ENCODE peak calls at places on chromosomes 6 and 20, in six cellular contexts. P is heart left ventricle, H is BJ, A is tibial nerve, Z is IMR-90, W is PC-9. T is an unnamed sample.
A peak's percentile ranks its signal among the peaks of the same experiment; 100 is the strongest.

GRCh38 chr20:17697171-17697570 is 2.6 kb upstream of the BANF2 start:
- DNase-seq in W (no peak), H (no peak), P (no peak), A (no peak), Z (no peak), T (no peak)

GRCh38 chr20:38728911-38729642 is 4.8 kb downstream of the SLC32A1 start:
- DNase-seq in A (no peak), H (no peak), W (no peak), Z (no peak), P (no peak), T (peak; percentile 54)

GRCh38 chr20:50447817-50448216 is 62.4 kb upstream of the PTPN1 start:
- DNase-seq in Z (no peak), A (no peak), H (no peak), W (no peak), P (no peak), T (no peak)

GRCh38 chr20:13336308-13337089 is 115.4 kb downstream of the ISM1 start:
- DNase-seq in Z (peak; percentile 13), A (no peak), P (no peak), W (peak; percentile 21), H (no peak), T (no peak)

GRCh38 chr6:7720346-7720745 is 5.6 kb upstream of the BMP6 start:
- DNase-seq in Z (no peak), P (no peak), A (no peak), H (no peak), W (no peak), T (no peak)

GRCh38 chr6:137165375-137166246 is 7.8 kb downstream of the IL22RA2 start:
- DNase-seq in P (no peak), H (no peak), Z (no peak), A (no peak), W (no peak), T (peak; percentile 70)

GRCh38 chr6:22205266-22205665 is 91.6 kb downstream of the PRL start:
- DNase-seq in P (no peak), W (no peak), Z (no peak), A (no peak), H (no peak), T (no peak)

GRCh38 chr6:90068264-90068663 is 174.0 kb downstream of the GJA10 start:
- DNase-seq in H (no peak), Z (peak; percentile 78), P (peak; percentile 31), A (no peak), W (no peak), T (no peak)

GRCh38 chr6:901696-902455 is 208.9 kb upstream of the EXOC2 start:
- DNase-seq in A (no peak), W (no peak), Z (no peak), H (no peak), P (no peak), T (no peak)

GRCh38 chr6:3249821-3250220 is 8.9 kb upstream of the PSMG4 start:
- DNase-seq in A (no peak), H (no peak), P (no peak), W (no peak), Z (no peak), T (no peak)

GRCh38 chr20:64106981-64107735 is at the start of gene NPBWR2:
- DNase-seq in A (no peak), P (peak; percentile 9), W (no peak), H (no peak), Z (no peak), T (no peak)

GRCh38 chr20:63857751-63858392 is 3.4 kb upstream of the ABHD16B start:
- DNase-seq in P (peak; percentile 66), W (no peak), H (no peak), Z (no peak), A (no peak), T (no peak)

GRCh38 chr6:106513813-106514212 is 115.5 kb downstream of the RTN4IP1 start:
- DNase-seq in H (no peak), A (no peak), Z (no peak), W (no peak), P (no peak), T (peak; percentile 55)

GRCh38 chr6:106512048-106512957 is 117.0 kb downstream of the RTN4IP1 start:
- DNase-seq in P (peak; percentile 79), Z (no peak), W (peak; percentile 75), H (no peak), A (peak; percentile 15), T (no peak)

GRCh38 chr6:106512958-106513480 is 116.3 kb downstream of the RTN4IP1 start:
- DNase-seq in W (no peak), P (no peak), H (no peak), A (no peak), Z (no peak), T (peak; percentile 59)

GRCh38 chr6:106516629-106517028 is 112.7 kb downstream of the RTN4IP1 start:
- DNase-seq in A (no peak), H (no peak), P (no peak), W (no peak), Z (no peak), T (no peak)

DNA sequence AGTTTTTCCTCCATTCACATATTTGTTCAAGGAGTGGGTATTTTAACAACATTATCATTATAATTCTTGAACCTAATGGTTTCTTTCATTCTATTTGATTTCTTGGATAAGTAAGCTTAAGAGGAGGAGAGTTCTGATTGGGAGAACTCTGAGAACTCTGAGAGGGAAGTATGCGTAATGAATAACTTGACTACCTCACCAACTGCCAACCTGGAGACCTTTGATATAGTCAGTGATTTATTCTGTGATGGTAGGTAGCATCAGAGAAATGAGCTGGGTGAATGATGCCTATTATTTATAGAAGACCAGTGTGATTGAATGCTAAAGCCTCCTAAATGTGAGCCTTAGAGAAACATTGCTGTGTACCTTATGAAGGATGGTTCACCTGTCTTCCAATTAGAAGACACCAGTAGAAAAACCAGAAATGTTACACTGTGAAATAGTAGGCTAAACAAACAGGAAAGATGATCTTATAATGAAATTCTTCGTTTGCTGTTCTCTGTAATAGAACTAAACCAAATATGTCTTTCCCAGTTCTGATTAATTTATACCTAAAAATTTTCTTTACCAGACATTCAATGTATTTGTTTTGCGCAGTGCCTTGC is 114.9 kb downstream of the RTN4IP1 start:
- DNase-seq in Z (no peak), H (no peak), W (no peak), A (no peak), P (no peak), T (no peak)
- H3K4me3 ChIP-seq in Z (no peak overlapping the region), H (no peak overlapping the region), W (peak overlapping the region; percentile 76), A (no peak overlapping the region), P (no peak overlapping the region), T (peak overlapping the region; percentile 62)

GRCh38 chr20:270517-270916 is 13.0 kb downstream of the DEFB132 start:
- DNase-seq in A (no peak), W (no peak), Z (no peak), P (no peak), H (no peak), T (no peak)

GRCh38 chr20:263701-264100 is 6.2 kb downstream of the DEFB132 start:
- DNase-seq in W (no peak), A (no peak), Z (no peak), H (no peak), P (no peak), T (no peak)

GRCh38 chr20:266604-267562 is 9.4 kb downstream of the DEFB132 start:
- DNase-seq in P (peak; percentile 84), A (peak; percentile 77), H (no peak), W (peak; percentile 86), Z (peak; percentile 62), T (peak; percentile 74)

GRCh38 chr20:271069-271468 is 13.5 kb downstream of the DEFB132 start:
- DNase-seq in W (no peak), A (no peak), Z (no peak), H (no peak), P (no peak), T (no peak)

DNA sequence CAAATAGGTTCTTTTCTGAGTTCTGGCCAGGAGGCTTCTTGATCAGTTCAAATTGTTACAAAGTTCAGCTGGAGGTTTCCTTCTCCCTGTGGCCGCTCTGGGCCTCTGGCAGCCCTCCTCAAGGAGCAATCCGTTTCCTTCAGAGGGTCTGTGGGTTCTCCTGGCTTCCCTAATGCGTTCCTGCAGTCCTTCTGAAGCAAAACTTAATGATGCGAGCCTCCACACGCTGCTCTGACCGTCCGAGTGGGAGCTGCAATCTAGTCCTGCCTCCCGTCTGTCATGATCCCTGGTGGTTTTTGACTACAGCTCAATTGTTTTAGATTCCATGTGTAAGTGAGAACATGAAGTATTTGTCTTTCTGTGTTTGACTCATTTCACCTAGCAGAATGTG is 8.7 kb downstream of the DEFB132 start:
- DNase-seq in H (no peak), Z (no peak), P (no peak), A (no peak), W (no peak), T (no peak)
- H3K4me3 ChIP-seq in H (no peak overlapping the region), Z (no peak overlapping the region), P (no peak overlapping the region), A (no peak overlapping the region), W (no peak overlapping the region), T (no peak overlapping the region)

GRCh38 chr6:170311696-170312095 is 5.1 kb downstream of the FAM120B start:
- DNase-seq in Z (peak; percentile 57), A (no peak), P (no peak), H (no peak), W (no peak), T (no peak)

GRCh38 chr6:170305772-170306323 is 710 bp upstream of the FAM120B start:
- DNase-seq in W (no peak), Z (no peak), A (no peak), P (no peak), H (no peak), T (no peak)

GRCh38 chr6:170307080-170307545 is 555 bp downstream of the FAM120B start:
- DNase-seq in H (no peak), Z (no peak), P (no peak), A (no peak), W (no peak), T (no peak)

GRCh38 chr6:170306324-170307079 is at the start of gene FAM120B:
- DNase-seq in P (peak; percentile 98), W (peak; percentile 88), Z (peak; percentile 93), A (peak; percentile 92), H (peak; percentile 72), T (peak; percentile 88)

DNA sequence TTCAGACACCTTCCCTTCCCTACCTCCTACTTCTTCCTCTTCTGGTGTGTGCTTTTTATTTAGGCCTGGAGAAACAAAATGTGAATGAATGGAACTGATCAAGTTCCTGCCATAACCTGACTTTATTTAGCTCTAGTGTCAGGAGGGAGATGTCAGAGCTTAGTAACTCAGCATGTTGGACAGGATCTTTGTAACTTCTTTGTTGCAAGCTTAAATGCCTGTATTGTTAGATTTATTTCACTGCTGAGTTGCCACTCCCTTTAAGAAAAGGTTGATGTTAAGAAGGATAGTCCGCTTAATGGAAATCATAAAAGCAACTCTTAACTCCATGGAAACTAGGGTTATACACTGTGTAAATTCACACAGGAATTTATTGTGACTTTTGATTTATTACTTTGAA is 2.2 kb downstream of the FAM120B start:
- DNase-seq in H (no peak), A (no peak), Z (no peak), W (no peak), P (no peak), T (no peak)
- H3K4me3 ChIP-seq in H (no peak overlapping the region), A (no peak overlapping the region), Z (no peak overlapping the region), W (no peak overlapping the region), P (no peak overlapping the region), T (no peak overlapping the region)

DNA sequence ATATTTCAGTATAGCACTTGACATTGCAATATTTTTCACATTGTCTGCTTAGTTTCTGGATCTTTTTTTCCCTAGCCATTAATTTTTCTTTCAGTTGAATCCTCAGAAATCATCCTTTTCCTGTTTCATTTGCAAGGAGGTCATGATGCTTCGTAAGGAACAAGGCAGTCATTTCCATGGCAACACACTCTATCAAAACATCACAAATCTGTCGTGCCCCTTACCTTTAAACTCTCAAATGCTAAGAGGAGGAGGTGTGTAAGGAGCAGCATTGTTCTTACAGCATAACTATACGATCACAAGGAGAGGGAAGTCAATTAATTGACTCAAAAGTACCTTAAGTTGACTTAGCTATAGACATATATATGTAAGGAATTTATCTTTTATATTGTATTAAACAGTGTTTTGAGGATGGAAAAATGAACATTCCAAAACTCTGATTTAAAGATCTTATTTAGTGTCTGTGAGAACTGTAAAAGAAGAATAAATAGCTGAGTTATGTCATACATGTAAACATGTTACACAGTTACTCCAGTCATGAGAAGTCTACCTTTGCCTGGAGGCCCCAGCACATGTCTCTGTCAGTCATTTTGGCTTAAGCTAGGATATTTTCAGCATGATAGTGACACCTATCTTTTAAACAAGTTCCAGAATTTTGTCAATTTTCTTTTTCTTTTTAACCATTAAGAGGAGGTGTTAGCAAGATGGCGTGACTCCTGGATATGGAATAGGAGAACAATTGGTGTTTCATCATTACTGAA is 41.6 kb downstream of the CDKAL1 start:
- DNase-seq in P (no peak), H (no peak), W (no peak), A (no peak), Z (no peak), T (peak; percentile 76)
- H3K4me3 ChIP-seq in P (no peak overlapping the region), H (no peak overlapping the region), W (no peak overlapping the region), A (no peak overlapping the region), Z (no peak overlapping the region), T (no peak overlapping the region)